ENCODE peak calls at places on chromosomes 4 and X, in six cellular contexts. L, O, F, I, P and K are unnamed samples.
A peak's percentile ranks its signal among the peaks of the same experiment; 100 is the strongest.

GRCh38 chr4:48851651-48852050 is 20.8 kb downstream of the OCIAD1 start:
- DNase-seq in L (no peak), F (no peak), I (no peak), P (no peak), O (no peak), K (no peak)

GRCh38 chrX:11629593-11630211 is 36.0 kb downstream of the ARHGAP6 start:
- DNase-seq in O (no peak), I (no peak), F (peak; percentile 32), P (peak; percentile 23), L (peak; percentile 72), K (no peak)

GRCh38 chrX:36908801-36909403 is 99.3 kb upstream of the FAM47C start:
- DNase-seq in I (no peak), O (peak; percentile 19), F (no peak), L (peak; percentile 20), P (no peak), K (peak; percentile 46)

GRCh38 chr4:24070117-24070516 is 180.3 kb upstream of the PPARGC1A start:
- DNase-seq in L (no peak), O (no peak), F (no peak), P (no peak), I (no peak), K (no peak)

GRCh38 chr4:2931765-2932560 is 31.2 kb downstream of the NOP14 start:
- DNase-seq in I (peak; percentile 51), P (peak; percentile 75), L (no peak), F (no peak), O (no peak), K (peak; percentile 18)

GRCh38 chr4:168877779-168878491 is 132.1 kb downstream of the CBR4 start:
- DNase-seq in L (peak; percentile 56), P (peak; percentile 63), O (no peak), I (no peak), F (peak; percentile 30), K (no peak)

GRCh38 chr4:14908635-14909034 is 93.6 kb upstream of the CPEB2 start:
- DNase-seq in O (no peak), I (no peak), L (no peak), F (no peak), P (no peak), K (no peak)

GRCh38 chr4:153260553-153261306 is 56.5 kb downstream of the TRIM2 start:
- DNase-seq in L (peak; percentile 39), I (no peak), F (no peak), O (no peak), P (no peak), K (peak; percentile 3)

GRCh38 chrX:29903365-29903764 is 312.0 kb upstream of the MAGEB2 start:
- DNase-seq in L (peak; percentile 7), F (no peak), O (no peak), I (no peak), P (no peak), K (no peak)